ENCODE peak calls at places on chromosome 20, in six cellular contexts. U, X, V, K, B and Z are unnamed samples.

GRCh38 chr20:55782861-55783260 is 222.5 kb downstream of the CBLN4 start:
- DNase-seq in U (no peak), X (no peak), V (no peak), K (no peak), B (no peak), Z (no peak)

GRCh38 chr20:38275815-38276550 is 15.4 kb upstream of the KIAA1755 start:
- DNase-seq in U (peak; percentile 46), X (no peak), V (no peak), K (no peak), B (no peak), Z (peak; percentile 19)

GRCh38 chr20:24499472-24499871 is 30.0 kb downstream of the SYNDIG1 start:
- DNase-seq in U (no peak), X (no peak), V (no peak), K (no peak), B (no peak), Z (no peak)

GRCh38 chr20:38421915-38422314 is 13.2 kb downstream of the SNHG17 start:
- DNase-seq in U (no peak), X (no peak), V (no peak), K (no peak), B (no peak), Z (no peak)

GRCh38 chr20:38428800-38429199 is 6.3 kb downstream of the SNHG17 start:
- DNase-seq in U (no peak), X (no peak), V (no peak), K (no peak), B (no peak), Z (no peak)

GRCh38 chr20:47576516-47577033 is 74.9 kb downstream of the NCOA3 start:
- DNase-seq in U (peak; percentile 78), X (no peak), V (peak; percentile 71), K (peak; percentile 55), B (peak; percentile 64), Z (peak; percentile 57)

GRCh38 chr20:38395165-38395564 is 40.0 kb downstream of the SNHG17 start:
- DNase-seq in U (no peak), X (no peak), V (no peak), K (no peak), B (no peak), Z (peak; percentile 80)

GRCh38 chr20:17568972-17569471 is 853 bp upstream of the DSTN start:
- DNase-seq in U (peak; percentile 98), X (peak; percentile 72), V (peak; percentile 88), K (peak; percentile 87), B (peak; percentile 87), Z (peak; percentile 92)

GRCh38 chr20:55095745-55096450 is 620.5 kb downstream of the DOK5 start:
- DNase-seq in U (no peak), X (no peak), V (no peak), K (no peak), B (no peak), Z (no peak)

GRCh38 chr20:63976980-63977391 is 2.5 kb downstream of the SAMD10 start:
- DNase-seq in U (peak; percentile 57), X (no peak), V (no peak), K (no peak), B (no peak), Z (no peak)

GRCh38 chr20:33291830-33292355 is 8.9 kb downstream of the BPIFB1 start:
- DNase-seq in U (no peak), X (no peak), V (peak; percentile 75), K (peak; percentile 69), B (no peak), Z (no peak)

GRCh38 chr20:13910492-13910891 is 79.9 kb downstream of the SEL1L2 start:
- DNase-seq in U (no peak), X (no peak), V (no peak), K (no peak), B (no peak), Z (no peak)

GRCh38 chr20:22343612-22344011 is 240.8 kb downstream of the FOXA2 start:
- DNase-seq in U (no peak), X (no peak), V (no peak), K (no peak), B (no peak), Z (no peak)

GRCh38 chr20:49160057-49160929 is 27.8 kb downstream of the STAU1 start:
- DNase-seq in U (no peak), X (no peak), V (no peak), K (no peak), B (no peak), Z (no peak)

GRCh38 chr20:25856256-25856884 is 159.7 kb upstream of the ZNF337 start:
- DNase-seq in U (peak; percentile 53), X (no peak), V (no peak), K (no peak), B (no peak), Z (no peak)

GRCh38 chr20:50372770-50373088 is 137.5 kb upstream of the PTPN1 start:
- DNase-seq in U (no peak), X (no peak), V (peak; percentile 77), K (no peak), B (no peak), Z (no peak)

GRCh38 chr20:23165307-23165750 is 79.2 kb upstream of the CD93 start:
- DNase-seq in U (no peak), X (no peak), V (peak; percentile 79), K (peak; percentile 23), B (no peak), Z (no peak)

GRCh38 chr20:48682529-48683385 is 145.0 kb downstream of the PREX1 start:
- DNase-seq in U (peak; percentile 89), X (peak; percentile 52), V (peak; percentile 84), K (peak; percentile 97), B (peak; percentile 85), Z (peak; percentile 86)

GRCh38 chr20:23126281-23127061 is 40.3 kb upstream of the CD93 start:
- DNase-seq in U (peak; percentile 63), X (no peak), V (no peak), K (no peak), B (peak; percentile 34), Z (no peak)

GRCh38 chr20:53995949-53996348 is 74.4 kb downstream of the BCAS1 start:
- DNase-seq in U (no peak), X (no peak), V (no peak), K (no peak), B (no peak), Z (no peak)

GRCh38 chr20:49404461-49404860 is 78.0 kb downstream of the KCNB1 start:
- DNase-seq in U (no peak), X (no peak), V (no peak), K (no peak), B (no peak), Z (no peak)

GRCh38 chr20:51326241-51326819 is 216.2 kb downstream of the NFATC2 start:
- DNase-seq in U (no peak), X (no peak), V (peak; percentile 78), K (peak; percentile 63), B (no peak), Z (no peak)

GRCh38 chr20:20373046-20373706 is 5.3 kb downstream of the INSM1 start:
- DNase-seq in U (no peak), X (no peak), V (no peak), K (no peak), B (no peak), Z (no peak)

GRCh38 chr20:50070361-50070760 is 42.6 kb downstream of the UBE2V1 start:
- DNase-seq in U (peak; percentile 13), X (no peak), V (no peak), K (no peak), B (no peak), Z (no peak)

DNA sequence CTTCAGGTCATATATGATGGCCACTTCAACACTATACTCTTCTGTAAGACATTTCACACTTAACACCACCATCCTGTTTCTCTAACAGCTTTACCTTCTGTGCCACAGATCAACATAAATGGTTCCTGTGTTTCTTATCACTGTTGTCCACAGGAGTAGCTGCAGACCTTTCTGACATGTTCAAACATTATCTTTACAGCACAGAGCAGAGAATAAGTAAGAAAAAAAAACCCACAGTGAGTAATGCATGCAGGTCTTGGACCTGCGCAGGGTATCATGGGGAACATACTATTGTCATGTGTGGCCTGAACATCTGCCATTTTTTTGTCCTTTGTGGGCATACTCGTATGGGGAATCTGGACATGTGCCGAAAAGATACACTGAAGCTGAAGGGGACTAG is 161.9 kb downstream of the KIF16B start:
- DNase-seq in U (no peak), X (no peak), V (no peak), K (no peak), B (no peak), Z (no peak)
- H3K4me1 ChIP-seq in U (no peaks in the 10 kb centered on the region), X (no peaks in the 10 kb centered on the region), V (no peaks in the 10 kb centered on the region), K (no peaks in the 10 kb centered on the region), B (no peaks in the 10 kb centered on the region), Z (no peaks in the 10 kb centered on the region)

DNA sequence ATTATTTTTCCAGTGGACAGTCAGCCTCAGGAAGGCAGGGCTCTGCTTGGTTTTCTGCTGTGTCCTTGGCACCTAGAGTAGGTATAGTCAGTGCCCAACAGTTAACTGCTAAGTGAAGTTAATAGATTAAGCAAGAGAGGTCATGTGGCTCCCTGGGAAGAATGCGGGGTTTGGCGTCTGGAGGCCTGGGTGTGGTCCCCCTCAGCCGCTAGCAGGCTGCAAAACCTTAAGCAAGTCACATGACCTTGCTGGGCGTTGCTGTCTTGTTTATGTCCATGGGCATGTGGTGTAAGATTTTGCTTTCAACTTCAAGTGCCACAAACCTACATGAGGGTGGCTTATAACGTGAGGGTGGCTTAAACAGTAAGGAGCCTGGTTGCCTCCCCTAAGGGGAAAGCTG is 75.5 kb upstream of the SCP2D1 start:
- DNase-seq in U (no peak), X (no peak), V (no peak), K (no peak), B (peak; percentile 54), Z (no peak)
- H3K4me3 ChIP-seq in U (no peak overlapping the region), X (no peak overlapping the region), V (no peak overlapping the region), K (no peak overlapping the region), B (no peak overlapping the region), Z (no peak overlapping the region)

DNA sequence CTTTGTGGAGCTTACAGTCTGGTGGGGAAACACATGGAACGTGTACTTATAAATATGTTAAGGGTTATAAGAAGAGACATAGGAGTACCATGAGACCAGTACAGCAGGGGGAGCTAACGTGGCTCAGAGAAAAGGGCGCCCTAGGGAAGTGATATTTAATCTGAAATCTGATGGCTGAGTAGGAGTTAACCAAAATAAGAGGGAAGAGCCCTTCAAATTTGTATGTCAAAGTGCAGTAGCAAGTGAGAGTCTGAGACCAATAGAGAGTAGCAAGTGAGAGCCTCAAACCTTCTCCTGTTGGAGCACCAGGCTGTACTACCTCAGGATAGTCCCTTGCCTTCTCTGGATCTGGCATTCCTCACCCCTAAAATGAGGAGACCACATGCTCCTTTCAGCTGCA is 6.1 kb upstream of the PKIG start:
- DNase-seq in U (no peak), X (no peak), V (no peak), K (no peak), B (no peak), Z (no peak)
- TF ChIP-seq CTCF in U (no peak), X (no peak), V (peak; percentile 28), K (no peak), B (no peak), Z (peak; percentile 21)

GRCh38 chr20:59145926-59146800 is 17.5 kb upstream of the ZNF831 start:
- DNase-seq in U (no peak), X (no peak), V (peak; percentile 77), K (no peak), B (no peak), Z (peak; percentile 27)

GRCh38 chr20:59146801-59147118 is 16.9 kb upstream of the ZNF831 start:
- DNase-seq in U (no peak), X (no peak), V (no peak), K (no peak), B (no peak), Z (no peak)

GRCh38 chr20:59148713-59149493 is 14.7 kb upstream of the ZNF831 start:
- DNase-seq in U (no peak), X (no peak), V (peak; percentile 70), K (no peak), B (no peak), Z (no peak)

GRCh38 chr20:59145247-59145925 is 18.2 kb upstream of the ZNF831 start:
- DNase-seq in U (no peak), X (no peak), V (no peak), K (no peak), B (no peak), Z (peak; percentile 7)

GRCh38 chr20:59147197-59147596 is 16.4 kb upstream of the ZNF831 start:
- DNase-seq in U (no peak), X (no peak), V (no peak), K (no peak), B (no peak), Z (no peak)
- H3K4me1 ChIP-seq in U (peaks cover 11% of the 10 kb centered on the region), X (peaks cover 23% of the 10 kb centered on the region), V (peaks cover 21% of the 10 kb centered on the region), K (peaks cover 26% of the 10 kb centered on the region), B (no peaks in the 10 kb centered on the region), Z (peaks cover 34% of the 10 kb centered on the region)